ENCODE peak calls at places on chromosomes 3 and 15, in eight cellular contexts. K, P, R, N, Q, T, H and C are unnamed samples.

GRCh38 chr3:154095832-154096421 is 25.3 kb upstream of the ARHGEF26 start:
- DNase-seq in K (peak), P (no peak), R (peak), N (peak), Q (no peak), T (no peak), H (no peak), C (peak)

GRCh38 chr3:3765661-3766060 is 33.6 kb upstream of the LRRN1 start:
- DNase-seq in K (peak), P (no peak), R (no peak), N (no peak), Q (no peak), T (no peak), H (no peak), C (peak)

GRCh38 chr3:65927576-65927975 is 111.1 kb downstream of the MAGI1 start:
- DNase-seq in K (peak), P (no peak), R (no peak), N (peak), Q (no peak), T (no peak), H (no peak), C (peak)

GRCh38 chr15:71648095-71648494 is 162.3 kb upstream of the NR2E3 start:
- DNase-seq in K (no peak), P (no peak), R (no peak), N (no peak), Q (no peak), T (no peak), H (no peak), C (peak)

GRCh38 chr3:33218446-33219174 is at the start of gene SUSD5:
- DNase-seq in K (peak), P (peak), R (peak), N (no peak), Q (peak), T (no peak), H (no peak), C (peak)

GRCh38 chr3:71254251-71254650 is 329.3 kb downstream of the FOXP1 start:
- DNase-seq in K (no peak), P (no peak), R (no peak), N (no peak), Q (no peak), T (no peak), H (no peak), C (no peak)

GRCh38 chr3:49654955-49655556 is 19.1 kb upstream of the APEH start:
- DNase-seq in K (no peak), P (no peak), R (no peak), N (no peak), Q (no peak), T (no peak), H (no peak), C (no peak)

GRCh38 chr15:77497942-77498361 is 77.3 kb downstream of the HMG20A start:
- DNase-seq in K (peak), P (no peak), R (no peak), N (no peak), Q (no peak), T (no peak), H (no peak), C (no peak)

GRCh38 chr3:197151562-197151961 is 121.9 kb upstream of the MELTF start:
- DNase-seq in K (peak), P (no peak), R (peak), N (peak), Q (no peak), T (peak), H (no peak), C (peak)

GRCh38 chr3:27095588-27096222 is 273.5 kb downstream of the NEK10 start:
- DNase-seq in K (no peak), P (no peak), R (no peak), N (no peak), Q (no peak), T (no peak), H (no peak), C (no peak)

GRCh38 chr3:45412731-45413130 is 24.4 kb downstream of the LARS2 start:
- DNase-seq in K (no peak), P (no peak), R (no peak), N (no peak), Q (no peak), T (peak), H (no peak), C (no peak)

GRCh38 chr3:50189274-50189673 is 2.1 kb upstream of the GNAT1 start:
- DNase-seq in K (peak), P (no peak), R (peak), N (peak), Q (peak), T (no peak), H (peak), C (peak)

GRCh38 chr3:133965033-133965570 is 64.6 kb downstream of the SLCO2A1 start:
- DNase-seq in K (peak), P (no peak), R (no peak), N (no peak), Q (no peak), T (no peak), H (no peak), C (no peak)

GRCh38 chr3:52781741-52782140 is 4.3 kb downstream of the ITIH1 start:
- DNase-seq in K (no peak), P (peak), R (no peak), N (no peak), Q (peak), T (no peak), H (peak), C (no peak)

GRCh38 chr15:91968610-91969009 is 115.1 kb downstream of the SLCO3A1 start:
- DNase-seq in K (no peak), P (no peak), R (no peak), N (no peak), Q (no peak), T (no peak), H (no peak), C (no peak)

GRCh38 chr3:9416139-9416780 is 18.8 kb downstream of the SETD5 start:
- DNase-seq in K (peak), P (no peak), R (peak), N (no peak), Q (no peak), T (no peak), H (no peak), C (no peak)

GRCh38 chr3:116440196-116440595 is 5.1 kb downstream of the LSAMP start:
- DNase-seq in K (peak), P (no peak), R (peak), N (peak), Q (no peak), T (peak), H (no peak), C (no peak)

GRCh38 chr3:58180940-58181587 is 29.7 kb downstream of the DNASE1L3 start:
- DNase-seq in K (no peak), P (no peak), R (no peak), N (peak), Q (no peak), T (no peak), H (no peak), C (no peak)

GRCh38 chr3:149512073-149512782 is 37.7 kb downstream of the TM4SF4 start:
- DNase-seq in K (peak), P (peak), R (peak), N (peak), Q (peak), T (no peak), H (peak), C (peak)

GRCh38 chr15:73906346-73907017 is 19.8 kb upstream of the LOXL1 start:
- DNase-seq in K (peak), P (no peak), R (no peak), N (no peak), Q (no peak), T (no peak), H (peak), C (no peak)

GRCh38 chr3:102447272-102447671 is 12.5 kb downstream of the ZPLD1 start:
- DNase-seq in K (peak), P (no peak), R (peak), N (peak), Q (no peak), T (no peak), H (no peak), C (no peak)

GRCh38 chr15:100684591-100684990 is 82.2 kb downstream of the ASB7 start:
- DNase-seq in K (no peak), P (peak), R (no peak), N (no peak), Q (no peak), T (no peak), H (no peak), C (no peak)

GRCh38 chr3:4888913-4889846 is 90.1 kb upstream of the BHLHE40 start:
- DNase-seq in K (peak), P (no peak), R (no peak), N (peak), Q (no peak), T (no peak), H (no peak), C (no peak)

GRCh38 chr3:165837058-165837525 is at the start of gene BCHE:
- DNase-seq in K (peak), P (no peak), R (peak), N (peak), Q (no peak), T (no peak), H (no peak), C (peak)

GRCh38 chr3:54691230-54691900 is 236.5 kb downstream of the LRTM1 start:
- DNase-seq in K (peak), P (no peak), R (no peak), N (no peak), Q (no peak), T (peak), H (no peak), C (peak)

GRCh38 chr15:66588971-66589370 is 23.2 kb upstream of the LCTL start:
- DNase-seq in K (no peak), P (no peak), R (no peak), N (no peak), Q (no peak), T (no peak), H (peak), C (no peak)

GRCh38 chr15:68031406-68031805 is 22.7 kb upstream of the PIAS1 start:
- DNase-seq in K (no peak), P (no peak), R (no peak), N (no peak), Q (no peak), T (no peak), H (no peak), C (no peak)

GRCh38 chr3:150975992-150976368 is 3.5 kb upstream of the CLRN1 start:
- DNase-seq in K (no peak), P (no peak), R (no peak), N (no peak), Q (no peak), T (no peak), H (no peak), C (no peak)

GRCh38 chr3:150968341-150968740 is 4.2 kb downstream of the CLRN1 start:
- DNase-seq in K (peak), P (no peak), R (no peak), N (no peak), Q (no peak), T (no peak), H (no peak), C (no peak)

GRCh38 chr3:150972379-150972985 is at the start of gene CLRN1:
- DNase-seq in K (peak), P (no peak), R (no peak), N (no peak), Q (no peak), T (no peak), H (no peak), C (peak)

GRCh38 chr3:150975096-150975991 is 2.8 kb upstream of the CLRN1 start:
- DNase-seq in K (no peak), P (no peak), R (no peak), N (no peak), Q (no peak), T (no peak), H (no peak), C (no peak)

GRCh38 chr3:150970665-150971327 is 1.7 kb downstream of the CLRN1 start:
- DNase-seq in K (peak), P (no peak), R (peak), N (peak), Q (peak), T (peak), H (no peak), C (peak)
- H3K4me3 ChIP-seq in K (no peak), P (no peak), R (no peak), N (no peak), Q (no peak), T (no peak), H (no peak), C (no peak)

DNA sequence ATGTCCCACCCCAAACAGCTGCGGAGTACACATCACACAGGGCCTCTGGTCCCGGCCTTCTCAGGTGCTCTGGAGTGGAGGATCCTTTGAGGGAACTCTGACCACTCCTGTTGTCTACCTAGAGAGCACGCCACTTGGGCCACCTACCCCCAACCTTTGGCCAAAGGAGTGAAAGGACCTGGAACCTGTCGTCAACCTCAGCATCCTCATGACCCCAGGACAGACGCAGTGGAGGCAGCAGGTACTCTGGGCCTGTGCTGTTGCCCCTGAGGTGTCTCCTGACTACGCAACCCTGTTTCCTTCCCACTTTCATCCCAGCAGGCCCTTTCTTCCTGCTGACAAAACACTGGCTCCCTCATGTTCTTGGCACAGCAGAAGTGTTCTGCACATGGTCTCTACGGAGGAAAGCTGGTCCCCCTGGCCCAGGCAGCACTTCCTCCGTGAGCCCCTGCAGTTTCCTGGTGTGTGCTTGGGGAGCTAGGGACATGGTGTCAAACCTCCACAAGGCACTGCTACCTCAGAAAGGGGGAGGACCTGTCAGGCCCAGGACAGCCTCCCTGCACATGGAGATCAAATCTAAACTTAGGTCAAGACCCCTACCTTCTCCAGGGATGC is 48.0 kb downstream of the DHX30 start:
- DNase-seq in K (no peak), P (no peak), R (no peak), N (no peak), Q (no peak), T (no peak), H (no peak), C (no peak)
- H3K4me3 ChIP-seq in K (no peak), P (no peak), R (no peak), N (no peak), Q (no peak), T (no peak), H (no peak), C (no peak)

GRCh38 chr3:169404491-169404890 is 259.0 kb downstream of the MECOM start:
- DNase-seq in K (no peak), P (no peak), R (no peak), N (no peak), Q (no peak), T (no peak), H (no peak), C (no peak)

DNA sequence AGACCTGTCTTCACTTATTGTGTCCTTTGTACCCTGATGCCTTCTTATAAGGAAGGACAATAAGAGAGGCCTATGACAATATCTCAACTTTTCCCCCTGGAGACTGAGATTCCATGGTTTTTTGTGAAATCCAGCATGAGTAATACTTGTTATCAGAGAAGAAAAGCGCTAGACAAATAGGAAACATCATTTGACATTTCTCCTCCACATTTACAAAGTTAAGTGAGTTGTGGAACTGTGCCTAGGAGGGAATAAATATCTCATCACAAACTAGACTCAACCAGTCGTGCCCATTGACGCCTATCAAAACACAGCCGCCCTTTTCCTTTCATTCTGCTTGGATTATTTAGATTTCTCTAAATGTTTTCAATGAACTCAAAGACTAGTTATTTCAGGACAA is 253.1 kb downstream of the MECOM start:
- DNase-seq in K (peak), P (no peak), R (no peak), N (no peak), Q (no peak), T (no peak), H (no peak), C (no peak)
- H3K4me3 ChIP-seq in K (no peak), P (no peak), R (no peak), N (no peak), Q (no peak), T (no peak), H (no peak), C (no peak)

GRCh38 chr15:41950505-41950904 is 21.9 kb downstream of the EHD4 start:
- DNase-seq in K (no peak), P (no peak), R (peak), N (no peak), Q (no peak), T (no peak), H (no peak), C (no peak)
- H3K4me3 ChIP-seq in K (no peak), P (no peak), R (no peak), N (no peak), Q (no peak), T (no peak), H (no peak), C (no peak)